ENCODE peak calls at places on chromosomes 1 and 21, in four cellular contexts. D is GM12878, T is K562, A is HL-60. H is an unnamed sample.

GRCh38 chr1:59570524-59570923 is 244.2 kb upstream of the HOOK1 start:
- DNase-seq in T (no peak), D (no peak), A (peak), H (no peak)

GRCh38 chr1:165290143-165290542 is 66.4 kb downstream of the LMX1A start:
- DNase-seq in A (no peak), T (no peak), D (no peak), H (no peak)

GRCh38 chr1:26999440-26999987 is 6.0 kb downstream of the TRNP1 start:
- DNase-seq in D (no peak), T (no peak), A (no peak), H (no peak)

GRCh38 chr1:203701606-203702005 is 63.4 kb upstream of the LAX1 start:
- DNase-seq in T (no peak), D (no peak), A (no peak), H (no peak)

GRCh38 chr1:207991331-207991914 is 80.5 kb upstream of the CD34 start:
- DNase-seq in T (no peak), A (no peak), D (no peak), H (no peak)

GRCh38 chr21:23968722-23969647 is 1638.3 kb downstream of the MRPL39 start:
- DNase-seq in D (peak), A (peak), T (peak), H (peak)

GRCh38 chr1:25099343-25099951 is 132.9 kb downstream of the SYF2 start:
- DNase-seq in A (peak), T (no peak), D (no peak), H (no peak)

GRCh38 chr1:117210831-117211261 is at the start of gene VTCN1:
- DNase-seq in T (no peak), D (no peak), A (no peak), H (no peak)

GRCh38 chr1:14390816-14391215 is 207.7 kb upstream of the KAZN start:
- DNase-seq in D (no peak), T (no peak), A (no peak), H (no peak)

GRCh38 chr1:20552728-20553571 is 577 bp downstream of the FAM43B start:
- DNase-seq in D (no peak), A (no peak), T (no peak), H (peak)

GRCh38 chr1:191343816-191344215 is 814.4 kb upstream of the RGS18 start:
- DNase-seq in D (no peak), A (no peak), T (no peak), H (no peak)

GRCh38 chr1:67674260-67675011 is 10.6 kb upstream of the GADD45A start:
- DNase-seq in D (no peak), T (no peak), A (no peak), H (no peak)

GRCh38 chr21:43354016-43354420 is 72.9 kb downstream of the SIK1 start:
- DNase-seq in D (no peak), A (no peak), T (no peak), H (no peak)

GRCh38 chr1:31567956-31568570 is 8.3 kb upstream of the TINAGL1 start:
- DNase-seq in T (no peak), D (no peak), A (no peak), H (no peak)

GRCh38 chr1:17207540-17207939 is 2.6 kb downstream of the PADI1 start:
- DNase-seq in A (peak), D (no peak), T (no peak), H (no peak)

GRCh38 chr1:203672354-203672753 is 45.7 kb downstream of the ATP2B4 start:
- DNase-seq in A (no peak), D (no peak), T (no peak), H (no peak)

GRCh38 chr1:108600504-108600903 is 40.6 kb downstream of the EEIG2 start:
- DNase-seq in D (no peak), A (no peak), T (no peak), H (no peak)

GRCh38 chr1:2644591-2645101 is 11.8 kb upstream of the MMEL1 start:
- DNase-seq in D (no peak), A (no peak), T (no peak), H (no peak)

GRCh38 chr21:31156169-31156568 is 117.9 kb upstream of the KRTAP19-8 start:
- DNase-seq in T (no peak), D (no peak), A (no peak), H (no peak)

GRCh38 chr1:55039342-55040082 is at the start of gene PCSK9:
- DNase-seq in T (peak), D (no peak), A (no peak), H (no peak)

GRCh38 chr1:10621906-10622305 is 147.2 kb downstream of the PEX14 start:
- DNase-seq in A (no peak), D (no peak), T (no peak), H (no peak)

GRCh38 chr1:179440971-179441370 is 75.2 kb downstream of the AXDND1 start:
- DNase-seq in D (no peak), T (no peak), A (no peak), H (no peak)

GRCh38 chr1:248840946-248841345 is 2.9 kb downstream of the ZNF672 start:
- DNase-seq in D (no peak), T (no peak), A (no peak), H (no peak)

GRCh38 chr1:210233216-210233494 is 559 bp downstream of the SERTAD4 start:
- DNase-seq in A (no peak), D (no peak), T (no peak), H (no peak)

GRCh38 chr21:37198989-37199924 is 67.9 kb downstream of the VPS26C start:
- DNase-seq in A (no peak), T (no peak), D (no peak), H (no peak)

GRCh38 chr1:159835862-159836518 is 9.3 kb downstream of the SLAMF8 start:
- DNase-seq in A (no peak), D (no peak), T (no peak), H (no peak)

GRCh38 chr1:53303651-53304515 is 24.0 kb downstream of the LRP8 start:
- DNase-seq in D (no peak), A (no peak), T (no peak), H (no peak)

GRCh38 chr1:44049839-44050238 is 18.6 kb upstream of the SLC6A9 start:
- DNase-seq in D (no peak), T (no peak), A (no peak), H (no peak)

DNA sequence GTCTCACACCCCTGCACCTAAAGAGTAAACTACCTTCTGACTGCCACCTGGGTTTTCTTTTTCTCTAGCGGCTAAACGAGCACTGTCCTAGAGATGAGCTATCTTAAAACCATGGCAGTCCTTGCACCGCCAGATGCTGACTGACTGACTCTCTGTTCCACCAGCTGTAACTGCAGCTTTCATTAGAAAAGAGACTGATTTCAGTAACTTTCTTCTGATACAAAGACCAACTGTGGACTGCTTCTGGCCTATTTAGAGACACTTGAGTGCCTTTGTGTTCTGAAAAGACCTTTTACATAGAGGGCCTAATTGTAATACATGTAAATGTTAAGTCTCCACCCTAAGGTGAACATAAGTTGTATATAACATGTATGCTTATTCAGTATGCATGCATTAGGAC is 152.5 kb downstream of the DISC1 start:
- DNase-seq in D (no peak), T (no peak), A (no peak), H (no peak)
- TF ChIP-seq POLR2AphosphoS5 in D (no peak), T (no peak), A (no peak), H (no peak)

GRCh38 chr1:60936943-60937342 is 145.4 kb upstream of the NFIA start:
- DNase-seq in D (no peak), T (no peak), A (no peak), H (no peak)
- TF ChIP-seq SPI1 in D (no peak), T (no peak), A (no peak), H (no peak)

GRCh38 chr1:156385534-156386031 is 16.6 kb downstream of the RHBG start:
- DNase-seq in T (peak), A (peak), D (no peak), H (peak)
- TF ChIP-seq POLR2AphosphoS5 in T (no peak), A (no peak), D (no peak), H (no peak)

GRCh38 chr1:1181129-1181937 is 7.7 kb downstream of the TTLL10 start:
- DNase-seq in T (no peak), A (no peak), D (no peak), H (no peak)

GRCh38 chr1:1183221-1183747 is 9.6 kb downstream of the TTLL10 start:
- DNase-seq in A (no peak), T (no peak), D (no peak), H (no peak)

GRCh38 chr1:1182491-1183220 is 9.0 kb downstream of the TTLL10 start:
- DNase-seq in D (no peak), A (no peak), T (no peak), H (no peak)

GRCh38 chr1:1179983-1180861 is 6.5 kb downstream of the TTLL10 start:
- DNase-seq in A (no peak), T (peak), D (no peak), H (no peak)

GRCh38 chr1:1181938-1182410 is 8.3 kb downstream of the TTLL10 start:
- DNase-seq in T (no peak), D (no peak), A (no peak), H (no peak)
- TF ChIP-seq SPI1 in T (no peak), D (no peak), A (no peak), H (no peak)

GRCh38 chr1:56146449-56146848 is 432.9 kb downstream of the PLPP3 start:
- DNase-seq in D (no peak), T (no peak), A (no peak), H (no peak)
- TF ChIP-seq POLR2AphosphoS5 in D (no peak), T (no peak), A (no peak), H (no peak)

GRCh38 chr1:100122177-100122576 is 10.6 kb downstream of the SASS6 start:
- DNase-seq in D (no peak), T (no peak), A (no peak), H (no peak)
- TF ChIP-seq SPI1 in D (no peak), T (no peak), A (no peak), H (no peak)

GRCh38 chr1:114758251-114758832 is 558 bp upstream of the CSDE1 start:
- DNase-seq in A (peak), T (no peak), D (no peak), H (no peak)
- TF ChIP-seq POLR2AphosphoS5 in A (no peak), T (no peak), D (no peak), H (no peak)

H was measured in GM12891.